ENCODE peak calls at places on chromosomes 16 and 17, in seven cellular contexts. G is CD8-positive, alpha-beta T cell; S is AG04450; B is NB4; R is neural progenitor cell; T is foreskin fibroblast; E is endothelial cell of umbilical vein. H is an unnamed sample.
A peak's percentile ranks its signal among the peaks of the same experiment; 100 is the strongest.

GRCh38 chr16:27320261-27321012 is 6.7 kb downstream of the IL4R start:
- DNase-seq in S (no peak), B (no peak), R (no peak), G (no peak), T (no peak), E (no peak), H (no peak)

GRCh38 chr17:59899099-59899498 is 6.2 kb downstream of the RPS6KB1 start:
- DNase-seq in R (no peak), E (no peak), S (no peak), G (no peak), B (no peak), T (no peak), H (peak; percentile 42)

GRCh38 chr17:43556292-43556691 is 10.2 kb upstream of the ETV4 start:
- DNase-seq in R (no peak), S (no peak), T (peak; percentile 94), G (no peak), E (no peak), B (peak; percentile 92), H (no peak)

GRCh38 chr16:81711609-81712329 is 67.3 kb upstream of the PLCG2 start:
- DNase-seq in B (peak; percentile 89), T (peak; percentile 85), R (peak; percentile 57), S (peak; percentile 66), E (peak; percentile 91), G (no peak), H (no peak)

GRCh38 chr16:87391950-87392822 is at the start of gene MAP1LC3B:
- DNase-seq in R (peak; percentile 99), S (peak; percentile 87), T (peak; percentile 95), E (peak; percentile 98), G (peak; percentile 99), B (peak; percentile 97), H (peak; percentile 98)

GRCh38 chr16:85871756-85872155 is 27.2 kb upstream of the IRF8 start:
- DNase-seq in B (no peak), E (no peak), S (no peak), R (no peak), T (no peak), G (no peak), H (no peak)

GRCh38 chr17:74259667-74260524 is 14.1 kb upstream of the DNAI2 start:
- DNase-seq in S (no peak), R (no peak), B (no peak), E (no peak), T (no peak), G (no peak), H (no peak)

GRCh38 chr17:43431741-43432523 is 33.1 kb downstream of the ARL4D start:
- DNase-seq in B (peak; percentile 15), R (peak; percentile 11), G (no peak), E (peak; percentile 58), T (no peak), S (no peak), H (no peak)

GRCh38 chr17:76137351-76138233 is 3.5 kb downstream of the FOXJ1 start:
- DNase-seq in S (no peak), B (no peak), T (no peak), R (peak; percentile 65), E (no peak), G (no peak), H (no peak)

GRCh38 chr17:76137026-76137350 is 4.1 kb downstream of the FOXJ1 start:
- DNase-seq in S (no peak), T (no peak), B (no peak), E (no peak), R (no peak), G (no peak), H (no peak)

GRCh38 chr17:76139261-76139752 is 1.7 kb downstream of the FOXJ1 start:
- DNase-seq in E (no peak), G (no peak), S (no peak), R (peak; percentile 41), T (no peak), B (no peak), H (no peak)

GRCh38 chr17:76138896-76139248 is 2.2 kb downstream of the FOXJ1 start:
- DNase-seq in G (no peak), R (no peak), T (no peak), S (no peak), E (no peak), B (no peak), H (no peak)

GRCh38 chr17:76138234-76138895 is 2.7 kb downstream of the FOXJ1 start:
- DNase-seq in R (peak; percentile 86), G (no peak), E (no peak), T (no peak), S (no peak), B (no peak), H (no peak)
- H3K4me3 ChIP-seq in R (peak overlapping the region; percentile 47), G (no peak overlapping the region), E (no peak overlapping the region), T (no peak overlapping the region), S (no peak overlapping the region), B (no peak overlapping the region), H (no peak overlapping the region)

DNA sequence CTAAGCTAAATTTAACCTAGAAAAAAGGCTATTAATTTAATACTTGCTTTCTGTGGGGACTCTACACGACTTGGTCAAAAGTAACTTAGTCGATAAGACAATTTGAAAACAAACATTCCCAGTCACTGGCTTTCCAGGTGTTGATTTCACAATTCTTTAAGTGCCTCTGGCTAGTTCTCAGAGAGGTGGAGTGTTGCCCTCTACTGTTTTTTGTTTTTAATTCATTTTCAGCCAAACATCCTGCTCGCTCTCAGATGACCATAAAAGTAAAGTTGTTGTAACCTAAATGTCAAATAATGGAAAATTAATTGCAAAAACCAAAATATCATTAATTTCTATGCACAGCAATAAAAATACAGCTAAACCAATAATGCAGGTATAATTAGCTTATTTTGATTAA is 107.1 kb downstream of the MYO1D start:
- DNase-seq in E (no peak), B (no peak), T (no peak), G (no peak), R (peak; percentile 26), S (no peak), H (no peak)
- TF ChIP-seq CTCF in E (no peak), B (no peak), T (no peak), G (no peak), R (peak; percentile 54), S (no peak), H (no peak)

DNA sequence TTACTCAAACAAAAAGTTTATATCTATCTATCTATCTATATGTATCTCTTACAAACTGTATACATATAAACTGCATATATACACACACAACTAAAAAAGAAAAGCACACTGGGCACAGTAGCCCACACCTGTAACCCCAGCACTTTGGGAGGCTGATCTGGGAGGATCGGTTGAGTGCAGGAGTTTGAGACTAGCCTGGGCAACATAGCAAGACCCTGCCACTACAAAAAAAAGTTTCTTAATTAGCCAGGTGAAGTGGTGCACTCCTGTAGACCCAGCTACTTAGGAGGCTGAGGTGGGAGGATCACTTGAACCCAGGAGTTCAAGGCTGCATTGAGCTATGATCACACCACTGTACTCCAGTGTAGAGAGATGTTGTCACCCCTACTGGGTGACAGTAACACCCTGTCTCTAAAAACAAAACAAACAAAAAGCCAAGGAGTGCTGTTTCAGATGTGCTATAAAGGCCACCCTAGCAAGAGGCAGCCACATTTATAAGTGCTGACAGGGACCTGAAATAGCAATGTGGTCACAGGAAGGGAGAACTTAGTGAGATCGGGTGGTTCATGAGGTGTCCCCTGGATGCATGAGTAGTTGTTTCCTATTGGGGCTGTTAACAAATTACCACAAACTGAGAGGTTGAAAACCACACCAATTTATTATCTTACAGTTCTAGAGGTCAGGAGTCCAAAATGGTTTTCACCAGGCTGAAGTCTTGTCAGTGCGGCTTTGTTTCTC is 4.8 kb downstream of the CD2BP2 start:
- DNase-seq in E (no peak), S (no peak), T (no peak), G (no peak), R (no peak), B (peak; percentile 47), H (peak; percentile 94)
- H3K4me3 ChIP-seq in E (no peak overlapping the region), S (no peak overlapping the region), T (no peak overlapping the region), G (no peak overlapping the region), R (no peak overlapping the region), B (no peak overlapping the region), H (no peak overlapping the region)

GRCh38 chr17:17856386-17856785 is 19.6 kb upstream of the SREBF1 start:
- DNase-seq in T (no peak), B (no peak), S (no peak), R (no peak), G (no peak), E (no peak), H (no peak)
- TF ChIP-seq CTCF in T (no peak), B (no peak), S (no peak), R (no peak), G (no peak), E (no peak), H (no peak)

GRCh38 chr17:39863918-39864746 is at the start of gene IKZF3:
- DNase-seq in S (no peak), R (peak; percentile 93), E (peak; percentile 35), B (peak; percentile 86), G (peak; percentile 78), T (peak; percentile 11), H (peak; percentile 94)

GRCh38 chr17:39867891-39868553 is at the start of gene ZPBP2:
- DNase-seq in T (no peak), R (no peak), E (no peak), B (no peak), G (peak; percentile 40), S (no peak), H (peak; percentile 92)

GRCh38 chr17:39867084-39867890 is 715 bp upstream of the ZPBP2 start:
- DNase-seq in G (peak; percentile 37), E (no peak), T (no peak), B (no peak), R (no peak), S (no peak), H (peak; percentile 97)

GRCh38 chr17:39868554-39868942 is 546 bp downstream of the ZPBP2 start:
- DNase-seq in R (no peak), E (no peak), G (no peak), S (no peak), B (no peak), T (no peak), H (no peak)

DNA sequence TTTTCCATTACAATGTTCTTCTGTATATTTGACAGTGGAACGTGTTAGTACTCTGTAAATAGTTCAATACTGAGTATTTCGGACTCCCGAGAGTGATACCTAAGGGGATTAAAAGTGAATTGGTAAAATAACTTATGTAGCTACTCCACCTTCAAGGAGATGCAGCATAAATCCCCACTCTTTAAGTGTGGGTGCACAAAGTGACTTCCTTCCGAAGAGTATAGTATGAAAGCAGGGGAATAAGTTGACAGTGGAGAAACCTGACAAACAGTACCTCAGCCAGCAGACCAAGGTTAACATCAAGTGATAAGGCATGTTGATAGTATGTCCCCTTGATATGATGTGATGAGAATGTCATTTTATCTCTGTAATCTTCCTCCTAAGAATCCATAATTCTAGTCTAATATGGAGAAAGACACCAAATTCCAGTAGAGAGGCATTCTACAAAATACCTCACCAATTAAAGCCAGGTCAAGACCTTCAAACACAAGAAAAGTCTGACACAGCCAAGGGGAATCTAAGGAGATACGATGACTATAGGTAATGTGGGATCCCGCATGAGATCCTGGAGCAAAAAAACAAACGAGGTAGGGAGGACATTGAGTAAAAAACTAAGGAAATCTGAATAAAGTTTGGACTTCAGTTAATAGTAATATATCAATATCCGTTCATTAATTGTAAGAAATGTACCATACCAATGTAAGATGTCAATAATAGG is 1.8 kb upstream of the ZPBP2 start:
- DNase-seq in R (no peak), T (no peak), E (no peak), S (no peak), B (no peak), G (no peak), H (peak; percentile 32)
- H3K4me3 ChIP-seq in R (no peak overlapping the region), T (no peak overlapping the region), E (no peak overlapping the region), S (no peak overlapping the region), B (no peak overlapping the region), G (no peak overlapping the region), H (peak overlapping the region; percentile 58)